ENCODE peak calls at places on chromosomes 4 and X, in seven cellular contexts. E is ovary, X is A549, D is tibial nerve, I is H1, F is sigmoid colon, M is HepG2. K is an unnamed sample.

GRCh38 chrX:151175283-151176062 is 911 bp upstream of the GPR50 start:
- DNase-seq in E (no peak), X (no peak), D (no peak), I (peak; percentile 51), F (no peak), M (no peak), K (no peak)

GRCh38 chr4:28082686-28083390 is 1222.2 kb downstream of the STIM2 start:
- DNase-seq in E (no peak), X (no peak), D (no peak), I (no peak), F (no peak), M (no peak), K (no peak)

GRCh38 chrX:19827088-19827487 is 60.3 kb downstream of the SH3KBP1 start:
- DNase-seq in E (no peak), X (no peak), D (no peak), I (no peak), F (no peak), M (no peak), K (no peak)

GRCh38 chrX:68084765-68085164 is 348.5 kb downstream of the OPHN1 start:
- DNase-seq in E (no peak), X (no peak), D (peak; percentile 48), I (no peak), F (no peak), M (no peak), K (no peak)

GRCh38 chr4:178602833-178603232 is 1160.6 kb upstream of the AGA start:
- DNase-seq in E (no peak), X (no peak), D (no peak), I (no peak), F (no peak), M (no peak), K (no peak)

GRCh38 chr4:76977731-76978350 is 28.3 kb downstream of the SEPTIN11 start:
- DNase-seq in E (no peak), X (no peak), D (no peak), I (no peak), F (no peak), M (no peak), K (no peak)

GRCh38 chrX:69031181-69031580 is 134.1 kb downstream of the PJA1 start:
- DNase-seq in E (no peak), X (no peak), D (no peak), I (peak; percentile 45), F (no peak), M (peak; percentile 6), K (no peak)

GRCh38 chr4:19999775-20000414 is 251.8 kb upstream of the SLIT2 start:
- DNase-seq in E (no peak), X (no peak), D (no peak), I (no peak), F (no peak), M (no peak), K (no peak)

GRCh38 chr4:5797866-5798265 is 86.9 kb downstream of the EVC start:
- DNase-seq in E (no peak), X (no peak), D (no peak), I (no peak), F (peak; percentile 11), M (no peak), K (no peak)

GRCh38 chr4:82043081-82043808 is 330.5 kb downstream of the HNRNPD start:
- DNase-seq in E (no peak), X (no peak), D (no peak), I (peak; percentile 53), F (no peak), M (peak; percentile 81), K (peak; percentile 46)

GRCh38 chrX:13001097-13001496 is 26.2 kb downstream of the TMSB4X start:
- DNase-seq in E (no peak), X (no peak), D (no peak), I (no peak), F (no peak), M (no peak), K (no peak)

GRCh38 chrX:12999422-12999821 is 24.5 kb downstream of the TMSB4X start:
- DNase-seq in E (no peak), X (no peak), D (no peak), I (no peak), F (no peak), M (no peak), K (no peak)

GRCh38 chrX:13000311-13000811 is 25.5 kb downstream of the TMSB4X start:
- DNase-seq in E (no peak), X (no peak), D (no peak), I (no peak), F (no peak), M (no peak), K (no peak)

GRCh38 chrX:13005671-13006473 is 31.0 kb downstream of the TMSB4X start:
- DNase-seq in E (no peak), X (no peak), D (no peak), I (no peak), F (no peak), M (no peak), K (peak; percentile 54)

DNA sequence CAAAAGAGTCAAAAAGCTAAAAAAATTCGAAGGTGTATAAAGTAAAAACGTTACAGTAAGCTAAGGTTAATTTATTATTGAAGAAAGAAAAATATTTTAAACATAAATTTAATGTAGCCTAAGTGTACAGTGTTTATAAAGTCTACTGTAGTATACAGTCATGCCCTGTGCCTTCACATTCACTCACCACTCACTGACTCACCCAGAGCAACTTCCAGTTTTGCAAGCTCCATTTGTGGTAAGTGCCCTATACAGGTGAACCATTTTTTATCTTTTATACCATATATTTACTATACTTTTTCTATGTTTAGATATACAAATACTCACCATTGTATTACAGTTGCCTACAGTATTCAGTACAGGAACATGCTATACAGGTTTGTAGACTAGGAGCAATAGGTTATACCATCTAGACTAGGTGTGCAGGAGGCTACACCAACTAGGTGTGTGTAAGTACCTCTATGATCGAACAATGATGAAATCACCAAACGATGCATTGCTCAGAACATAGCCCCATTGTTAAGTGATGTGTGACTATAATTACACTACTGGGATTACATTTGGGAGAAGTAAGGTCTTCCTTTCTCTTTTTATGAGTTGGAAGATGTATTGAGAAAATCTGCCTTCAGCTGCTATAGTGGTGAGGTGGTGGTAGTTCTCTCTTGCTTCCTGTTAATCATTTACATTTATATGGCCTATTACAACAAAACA is 27.2 kb downstream of the TMSB4X start:
- DNase-seq in E (no peak), X (no peak), D (no peak), I (no peak), F (no peak), M (no peak), K (no peak)
- H3K4me1 ChIP-seq in E (peaks cover 3% of the 10 kb centered on the region), X (peaks cover 74% of the 10 kb centered on the region), D (peaks cover 7% of the 10 kb centered on the region), I (no peaks in the 10 kb centered on the region), F (peaks cover 23% of the 10 kb centered on the region), M (no peaks in the 10 kb centered on the region), K (peaks cover 28% of the 10 kb centered on the region)

DNA sequence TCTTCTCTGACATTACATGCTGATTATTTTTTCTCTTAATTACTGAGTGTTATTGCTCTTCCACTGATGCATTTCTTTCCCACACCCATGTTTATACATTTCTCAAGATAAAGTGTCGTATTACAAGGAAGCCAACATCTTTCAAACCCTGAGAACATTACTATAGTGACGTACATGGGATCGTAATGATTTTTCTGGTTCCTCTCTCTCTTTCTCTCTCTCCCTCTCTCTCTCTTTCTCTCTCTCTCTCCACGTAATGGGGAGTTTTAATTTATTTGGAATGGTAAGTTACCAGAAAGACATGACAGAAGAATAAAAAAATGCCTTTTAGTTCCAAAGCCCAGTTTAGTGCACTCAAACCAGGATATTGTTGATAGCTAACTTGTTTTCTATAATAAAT is 40.4 kb upstream of the MAPK10 start:
- DNase-seq in E (no peak), X (no peak), D (no peak), I (no peak), F (no peak), M (no peak), K (no peak)
- TF ChIP-seq EP300 in E (no peak), X (no peak), D (no peak), I (no peak), F (no peak), M (no peak), K (no peak)

DNA sequence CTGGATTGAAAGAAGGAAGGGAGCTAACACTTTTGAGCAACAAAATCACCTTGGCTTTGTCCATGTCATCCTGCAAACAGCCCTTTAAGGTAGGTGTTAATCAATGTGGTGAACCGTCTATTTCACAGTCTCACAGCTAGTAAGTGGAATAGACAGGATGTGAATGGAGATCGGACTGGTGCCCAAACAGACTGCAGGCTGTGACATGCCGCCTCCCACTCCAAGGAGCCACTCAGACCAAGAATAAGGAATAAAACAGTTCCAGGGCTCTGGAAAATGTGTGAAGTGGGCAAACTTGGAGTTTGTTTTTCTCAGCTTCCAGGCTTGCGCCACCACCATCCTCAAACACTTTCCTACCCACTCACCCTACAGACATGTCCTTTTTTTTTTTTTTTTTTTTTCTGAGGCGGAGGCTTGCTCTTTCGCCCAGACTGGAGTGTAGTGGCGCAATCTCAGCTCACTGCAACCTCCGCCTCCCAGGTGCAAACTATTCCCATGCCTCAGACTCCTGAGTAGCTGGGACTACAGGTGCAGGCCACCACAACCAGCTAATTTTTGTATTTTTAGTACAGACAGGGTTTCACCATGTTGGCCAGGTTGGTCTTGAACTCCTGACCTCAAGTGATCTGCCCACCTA is 57.7 kb upstream of the SEC24B start:
- DNase-seq in E (no peak), X (no peak), D (no peak), I (no peak), F (no peak), M (no peak), K (no peak)
- H3K4me3 ChIP-seq in E (no peak overlapping the region), X (no peak overlapping the region), D (no peak overlapping the region), I (no peak overlapping the region), F (no peak overlapping the region), M (no peak overlapping the region), K (no peak overlapping the region)

GRCh38 chrX:41442824-41443560 is 4.2 kb upstream of the NYX start:
- DNase-seq in E (no peak), X (no peak), D (no peak), I (no peak), F (no peak), M (no peak), K (no peak)

GRCh38 chrX:41447897-41448296 is 754 bp downstream of the NYX start:
- DNase-seq in E (no peak), X (no peak), D (no peak), I (no peak), F (no peak), M (no peak), K (no peak)

GRCh38 chrX:41445781-41446358 is 1.3 kb upstream of the NYX start:
- DNase-seq in E (no peak), X (no peak), D (no peak), I (no peak), F (no peak), M (no peak), K (no peak)

GRCh38 chrX:41445171-41445570 is 2.0 kb upstream of the NYX start:
- DNase-seq in E (no peak), X (no peak), D (no peak), I (no peak), F (no peak), M (no peak), K (no peak)

DNA sequence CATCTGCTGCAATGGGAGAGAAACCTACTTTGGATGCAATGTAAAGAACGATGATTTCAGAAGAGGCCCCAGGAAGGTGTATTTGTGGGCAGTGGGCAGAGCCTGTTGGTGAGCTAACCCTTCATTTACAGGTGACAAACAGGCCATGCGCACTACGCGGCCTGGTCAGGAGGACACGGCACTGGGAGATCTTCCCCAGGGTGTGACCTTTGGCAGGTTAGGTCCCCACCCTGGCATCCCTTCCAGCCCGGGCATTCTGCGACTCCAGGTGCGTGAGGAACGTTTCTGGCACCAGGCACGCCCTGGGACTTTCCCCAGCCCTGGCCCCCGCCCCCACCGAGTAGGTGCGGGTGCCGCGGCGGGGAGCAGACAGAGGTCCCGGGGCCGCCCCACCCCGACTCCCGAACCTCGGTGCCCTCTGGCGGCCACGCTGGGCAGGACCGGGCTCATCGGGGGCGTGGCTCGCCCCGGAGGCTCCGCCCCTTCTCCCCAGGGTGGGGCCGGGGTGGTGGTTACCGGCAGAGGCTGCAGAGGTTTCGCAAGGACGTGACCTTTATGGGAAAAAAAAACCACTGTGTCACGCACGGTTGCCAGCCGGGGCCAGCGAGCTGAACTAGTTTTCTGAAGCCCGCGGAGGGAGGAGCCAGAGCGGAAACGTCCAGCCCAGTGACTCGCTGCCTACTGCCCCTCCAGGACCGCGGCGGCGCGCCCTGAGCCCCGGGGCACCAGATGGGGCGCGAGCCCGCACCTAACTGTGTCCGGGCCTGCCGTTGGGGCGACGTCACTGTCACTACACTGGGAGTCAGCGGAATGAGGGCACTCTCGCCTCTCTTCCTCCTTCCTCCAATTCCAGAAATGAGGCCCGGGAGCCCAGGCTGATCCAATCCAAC is 5.0 kb upstream of the NYX start:
- DNase-seq in E (peak; percentile 79), X (peak; percentile 94), D (peak; percentile 73), I (peak; percentile 92), F (peak; percentile 91), M (peak; percentile 84), K (peak; percentile 88)
- H3K4me1 ChIP-seq in E (no peaks in the 10 kb centered on the region), X (peaks cover 17% of the 10 kb centered on the region), D (no peaks in the 10 kb centered on the region), I (peaks cover 6% of the 10 kb centered on the region), F (peaks cover 9% of the 10 kb centered on the region), M (peaks cover 21% of the 10 kb centered on the region), K (peaks cover 5% of the 10 kb centered on the region)

K was measured in stomach.